ENCODE peak calls at places on chromosomes 13 and 19, in five cellular contexts. F is neuronal stem cell; Z is lung; Y is activated CD8-positive, alpha-beta memory T cell treated with anti-CD3 and anti-CD28 coated beads, Interleukin-2, amount 50 U/mL, for 48 hours; X is AG10803. O is an unnamed sample.

GRCh38 chr19:18612772-18613588 is at the start of gene TMEM59L:
- DNase-seq in F (no peak), Z (no peak), Y (no peak), X (no peak), O (no peak)

GRCh38 chr13:54593504-54593903 is 1564.9 kb downstream of the OLFM4 start:
- DNase-seq in F (no peak), Z (no peak), Y (no peak), X (no peak), O (no peak)

GRCh38 chr13:110485604-110486003 is 75.9 kb downstream of the RAB20 start:
- DNase-seq in F (peak), Z (no peak), Y (no peak), X (no peak), O (no peak)

GRCh38 chr13:77918391-77919261 is at the start of gene EDNRB:
- DNase-seq in F (peak), Z (peak), Y (peak), X (peak), O (peak)

GRCh38 chr19:46373573-46374359 is 26.9 kb downstream of the PPP5C start:
- DNase-seq in F (peak), Z (peak), Y (peak), X (peak), O (no peak)

GRCh38 chr19:17195106-17195505 is 20.1 kb upstream of the USE1 start:
- DNase-seq in F (no peak), Z (no peak), Y (peak), X (no peak), O (no peak)

GRCh38 chr13:32581177-32581786 is 5.0 kb upstream of the PDS5B start:
- DNase-seq in F (no peak), Z (no peak), Y (no peak), X (peak), O (no peak)

GRCh38 chr19:50147462-50148423 is 15.3 kb downstream of the IZUMO2 start:
- DNase-seq in F (peak), Z (peak), Y (peak), X (peak), O (peak)

GRCh38 chr13:75321084-75321483 is 160.9 kb downstream of the TBC1D4 start:
- DNase-seq in F (no peak), Z (no peak), Y (no peak), X (no peak), O (no peak)

GRCh38 chr19:28608292-28608691 is 604.7 kb downstream of the UQCRFS1 start:
- DNase-seq in F (no peak), Z (no peak), Y (no peak), X (no peak), O (peak)

GRCh38 chr19:408441-409005 is 424 bp downstream of the C2CD4C start:
- DNase-seq in F (no peak), Z (no peak), Y (no peak), X (no peak), O (no peak)

GRCh38 chr13:86601351-86601750 is 802.1 kb upstream of the SLITRK6 start:
- DNase-seq in F (no peak), Z (no peak), Y (no peak), X (no peak), O (no peak)

GRCh38 chr13:114244637-114245036 is 9.9 kb downstream of the CDC16 start:
- DNase-seq in F (no peak), Z (no peak), Y (no peak), X (no peak), O (no peak)

GRCh38 chr13:110771194-110771593 is 57.7 kb downstream of the ING1 start:
- DNase-seq in F (no peak), Z (no peak), Y (no peak), X (peak), O (no peak)

GRCh38 chr13:26247608-26248007 is 6.3 kb upstream of the CDK8 start:
- DNase-seq in F (no peak), Z (no peak), Y (no peak), X (no peak), O (no peak)

GRCh38 chr19:31274266-31274963 is 74.8 kb downstream of the TSHZ3 start:
- DNase-seq in F (no peak), Z (no peak), Y (no peak), X (no peak), O (no peak)

GRCh38 chr19:24033962-24034342 is 53.0 kb upstream of the ZNF254 start:
- DNase-seq in F (peak), Z (peak), Y (no peak), X (peak), O (peak)

GRCh38 chr13:35500071-35500595 is 23.6 kb upstream of the MAB21L1 start:
- DNase-seq in F (peak), Z (no peak), Y (no peak), X (no peak), O (no peak)

GRCh38 chr19:50520822-50521465 is 7.2 kb upstream of the ASPDH start:
- DNase-seq in F (no peak), Z (no peak), Y (no peak), X (no peak), O (no peak)

GRCh38 chr13:75357576-75358295 is 124.2 kb downstream of the TBC1D4 start:
- DNase-seq in F (peak), Z (no peak), Y (no peak), X (peak), O (no peak)

GRCh38 chr13:97456047-97456446 is 22.1 kb downstream of the RAP2A start:
- DNase-seq in F (no peak), Z (no peak), Y (no peak), X (no peak), O (no peak)

GRCh38 chr13:60329221-60329983 is 67.6 kb upstream of the TDRD3 start:
- DNase-seq in F (peak), Z (peak), Y (no peak), X (peak), O (no peak)

GRCh38 chr13:23510979-23511735 is 59.1 kb upstream of the TNFRSF19 start:
- DNase-seq in F (no peak), Z (no peak), Y (no peak), X (no peak), O (no peak)

O was measured in right atrium auricular region.